ENCODE peak calls at places on chromosomes 6 and 20, in four cellular contexts. B, I, Z and V are unnamed samples.

GRCh38 chr6:52377538-52378221 is 15.7 kb downstream of the PAQR8 start:
- DNase-seq in B (no peak), I (no peak), Z (no peak), V (no peak)

GRCh38 chr6:170291271-170292110 is 613 bp upstream of the DLL1 start:
- DNase-seq in B (peak; percentile 88), I (no peak), Z (peak; percentile 57), V (no peak)

GRCh38 chr6:13303668-13304017 is 24.7 kb downstream of the TBC1D7 start:
- DNase-seq in B (peak; percentile 87), I (peak; percentile 89), Z (peak; percentile 69), V (peak; percentile 76)

GRCh38 chr6:29872791-29873190 is 45.2 kb downstream of the HLA-G start:
- DNase-seq in B (no peak), I (peak; percentile 37), Z (no peak), V (no peak)

GRCh38 chr6:140264451-140264850 is 890.0 kb upstream of the CITED2 start:
- DNase-seq in B (no peak), I (no peak), Z (no peak), V (no peak)

GRCh38 chr6:33967966-33968724 is 164.3 kb upstream of the MLN start:
- DNase-seq in B (no peak), I (no peak), Z (no peak), V (peak; percentile 29)

GRCh38 chr20:1764136-1765033 is 106.8 kb upstream of the SIRPG start:
- DNase-seq in B (peak; percentile 80), I (peak; percentile 77), Z (peak; percentile 71), V (peak; percentile 78)

GRCh38 chr6:141103246-141103645 is 1029.5 kb upstream of the GJE1 start:
- DNase-seq in B (no peak), I (no peak), Z (no peak), V (no peak)

GRCh38 chr20:4151991-4152695 is 136.8 kb upstream of the RNF24 start:
- DNase-seq in B (peak; percentile 58), I (no peak), Z (no peak), V (no peak)

GRCh38 chr6:140915001-140915950 is 1217.4 kb upstream of the GJE1 start:
- DNase-seq in B (no peak), I (no peak), Z (no peak), V (no peak)

GRCh38 chr6:89954721-89955148 is 60.5 kb downstream of the GJA10 start:
- DNase-seq in B (no peak), I (no peak), Z (no peak), V (no peak)

GRCh38 chr6:37691904-37692806 is 5.5 kb downstream of the MDGA1 start:
- DNase-seq in B (peak; percentile 79), I (peak; percentile 63), Z (peak; percentile 81), V (peak; percentile 73)

GRCh38 chr6:44395501-44395900 is 8.0 kb downstream of the CDC5L start:
- DNase-seq in B (no peak), I (no peak), Z (no peak), V (no peak)

GRCh38 chr6:137775192-137775591 is 91.9 kb upstream of the TNFAIP3 start:
- DNase-seq in B (no peak), I (no peak), Z (no peak), V (no peak)

GRCh38 chr6:110180228-110181008 is at the start of gene CDC40:
- DNase-seq in B (peak; percentile 79), I (peak; percentile 61), Z (peak; percentile 50), V (peak; percentile 83)

GRCh38 chr6:113853252-113853651 is 3.9 kb upstream of the MARCKS start:
- DNase-seq in B (no peak), I (no peak), Z (no peak), V (no peak)

GRCh38 chr6:56911847-56912246 is 43.1 kb upstream of the BEND6 start:
- DNase-seq in B (no peak), I (no peak), Z (no peak), V (no peak)

GRCh38 chr20:54086444-54087134 is 16.2 kb upstream of the BCAS1 start:
- DNase-seq in B (no peak), I (no peak), Z (no peak), V (no peak)

GRCh38 chr20:16240355-16240754 is 332.9 kb downstream of the KIF16B start:
- DNase-seq in B (no peak), I (no peak), Z (no peak), V (no peak)

GRCh38 chr6:32081168-32081624 is 27.9 kb downstream of the TNXB start:
- DNase-seq in B (peak; percentile 93), I (no peak), Z (no peak), V (peak; percentile 91)

GRCh38 chr6:147684906-147685305 is 176.4 kb downstream of the SAMD5 start:
- DNase-seq in B (no peak), I (no peak), Z (no peak), V (no peak)

GRCh38 chr20:38291961-38292360 is 12.0 kb upstream of the BPI start:
- DNase-seq in B (no peak), I (no peak), Z (no peak), V (no peak)

GRCh38 chr20:49475292-49475691 is 7.2 kb downstream of the KCNB1 start:
- DNase-seq in B (no peak), I (no peak), Z (no peak), V (no peak)

GRCh38 chr6:2166717-2167116 is 78.7 kb downstream of the GMDS start:
- DNase-seq in B (no peak), I (no peak), Z (peak; percentile 57), V (no peak)

GRCh38 chr6:88381289-88381642 is 215.1 kb upstream of the CNR1 start:
- DNase-seq in B (no peak), I (no peak), Z (no peak), V (no peak)

GRCh38 chr6:95286874-95287273 is 290.5 kb upstream of the MANEA start:
- DNase-seq in B (no peak), I (no peak), Z (no peak), V (no peak)

GRCh38 chr6:150056916-150057315 is 12.0 kb downstream of the ULBP3 start:
- DNase-seq in B (no peak), I (no peak), Z (no peak), V (no peak)

GRCh38 chr6:112311950-112312547 is 35.1 kb upstream of the RFPL4B start:
- DNase-seq in B (no peak), I (no peak), Z (no peak), V (no peak)

GRCh38 chr20:50445367-50446151 is 64.6 kb upstream of the PTPN1 start:
- DNase-seq in B (no peak), I (no peak), Z (no peak), V (no peak)

GRCh38 chr6:165118736-165119135 is 190.7 kb downstream of the C6orf118 start:
- DNase-seq in B (no peak), I (no peak), Z (no peak), V (no peak)

GRCh38 chr20:23340524-23340923 is 10.1 kb upstream of the NXT1 start:
- DNase-seq in B (peak; percentile 79), I (peak; percentile 63), Z (peak; percentile 67), V (no peak)

DNA sequence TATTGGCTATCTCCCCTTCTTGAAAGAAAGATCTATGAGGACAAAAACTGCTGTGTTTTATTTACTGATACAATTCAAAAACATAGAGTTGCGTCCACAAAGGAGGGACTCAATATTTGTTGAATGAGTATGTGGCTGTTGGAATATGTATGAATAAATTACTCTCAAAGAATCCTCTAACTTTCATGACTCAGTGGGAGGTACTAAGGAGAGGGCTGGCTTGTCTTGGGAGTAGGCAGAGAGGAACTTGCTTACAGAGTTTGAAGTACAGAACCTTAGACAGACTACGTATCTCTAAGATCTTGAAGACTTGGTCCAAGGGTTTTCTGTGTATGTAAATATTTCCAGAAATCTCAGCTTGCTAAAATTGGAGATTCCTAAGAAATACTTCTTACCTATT is 504.0 kb upstream of the PTCHD4 start:
- DNase-seq in B (no peak), I (no peak), Z (no peak), V (no peak)
- TF ChIP-seq POLR2A in B (no peak), I (no peak), Z (no peak), V (no peak)

GRCh38 chr6:36493859-36494258 is 51.1 kb downstream of the KCTD20 start:
- DNase-seq in B (no peak), I (peak; percentile 31), Z (no peak), V (no peak)

GRCh38 chr6:36492621-36493020 is 49.8 kb downstream of the KCTD20 start:
- DNase-seq in B (no peak), I (no peak), Z (no peak), V (no peak)

GRCh38 chr6:36492092-36492491 is 49.3 kb downstream of the KCTD20 start:
- DNase-seq in B (no peak), I (no peak), Z (no peak), V (no peak)

GRCh38 chr6:36491378-36491965 is 48.7 kb downstream of the KCTD20 start:
- DNase-seq in B (no peak), I (no peak), Z (no peak), V (no peak)

DNA sequence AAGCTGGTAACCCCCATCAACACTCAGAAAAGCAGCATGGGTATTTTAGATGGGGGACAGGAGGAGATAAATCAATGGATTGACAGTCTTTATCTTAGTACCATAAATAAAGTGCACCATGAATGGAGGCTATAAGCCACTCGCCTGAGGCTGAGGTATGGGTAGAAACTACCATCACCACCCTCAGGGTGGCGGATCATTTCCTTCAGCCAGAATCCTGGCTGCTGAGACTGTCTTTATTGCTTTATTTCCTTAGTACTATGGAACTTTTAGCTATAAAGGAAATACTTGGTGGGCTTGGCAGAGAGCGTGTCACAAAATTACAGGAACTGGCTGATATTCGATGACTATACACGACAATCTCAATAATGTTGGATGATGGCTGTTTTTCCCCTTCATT is 52.2 kb downstream of the STK38 start:
- DNase-seq in B (no peak), I (no peak), Z (no peak), V (no peak)
- H3K36me3 ChIP-seq in B (peaks cover 29% of the 10 kb centered on the region), I (peaks cover 8% of the 10 kb centered on the region), Z (peaks cover 79% of the 10 kb centered on the region), V (peaks cover 66% of the 10 kb centered on the region)

DNA sequence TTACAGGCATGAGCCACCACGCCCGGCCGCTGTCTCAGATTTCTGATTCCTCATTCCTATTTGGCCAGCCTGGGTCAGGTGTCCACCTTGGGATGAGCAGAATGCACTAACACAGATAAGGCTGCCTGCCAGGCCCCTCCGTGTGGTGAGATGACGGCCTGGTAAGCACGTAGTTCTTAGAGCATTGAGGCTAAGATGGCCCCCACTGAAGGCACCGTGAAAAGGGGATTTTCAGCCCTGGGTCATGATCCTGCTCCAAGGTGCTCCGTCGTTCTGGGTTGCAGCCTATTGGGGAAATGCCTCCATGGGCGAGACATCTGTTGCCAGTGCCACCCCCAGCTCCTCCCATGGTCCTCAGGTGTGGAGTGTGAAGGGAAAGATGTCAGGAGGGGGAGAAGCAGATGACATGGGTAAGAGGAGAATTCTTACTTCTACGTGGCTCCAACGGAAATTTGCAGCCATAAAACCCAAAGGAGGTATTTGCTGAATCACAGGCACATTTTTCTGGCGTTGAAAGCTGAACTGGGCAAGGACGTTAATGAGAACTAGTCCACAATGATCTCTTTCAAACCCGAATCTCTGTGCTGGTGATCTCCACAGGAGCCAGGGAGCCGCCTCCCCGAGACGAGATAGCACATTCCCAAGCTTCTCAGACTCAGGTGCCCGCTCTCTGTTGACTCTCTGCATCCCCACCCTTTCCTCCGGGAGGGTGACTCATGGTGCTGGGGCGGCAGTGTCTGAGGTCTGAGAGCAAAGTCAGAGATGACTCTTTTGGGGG is 34.0 kb upstream of the BMP6 start:
- DNase-seq in B (no peak), I (no peak), Z (no peak), V (no peak)
- TF ChIP-seq EP300 in B (no peak), I (no peak), Z (no peak), V (no peak)

GRCh38 chr20:19785173-19785799 is 27.2 kb downstream of the RIN2 start:
- DNase-seq in B (peak; percentile 27), I (no peak), Z (no peak), V (no peak)

GRCh38 chr20:19785886-19786285 is 27.8 kb downstream of the RIN2 start:
- DNase-seq in B (no peak), I (no peak), Z (no peak), V (no peak)

GRCh38 chr20:19783966-19784401 is 25.9 kb downstream of the RIN2 start:
- DNase-seq in B (peak; percentile 57), I (no peak), Z (peak; percentile 36), V (no peak)

GRCh38 chr20:19786311-19786710 is 28.3 kb downstream of the RIN2 start:
- DNase-seq in B (peak; percentile 63), I (no peak), Z (no peak), V (no peak)

GRCh38 chr20:19784511-19785172 is 26.6 kb downstream of the RIN2 start:
- DNase-seq in B (peak; percentile 78), I (peak; percentile 85), Z (peak; percentile 38), V (peak; percentile 72)
- TF ChIP-seq POLR2A in B (no peak), I (no peak), Z (no peak), V (no peak)